ENCODE peak calls at places on chromosomes 13 and 19, in nine cellular contexts. One of them, this sample, is unnamed.

GRCh38 chr19:33823341-33823740 is 26.7 kb downstream of the KCTD15 start:
- DNase-seq in retinal pigment epithelial cell: no peak
- DNase-seq in thoracic aorta: no peak
- DNase-seq in psoas muscle: peak
- DNase-seq in fibroblast of lung: no peak
- DNase-seq in sigmoid colon: no peak
- DNase-seq in AG04450: no peak
- DNase-seq in ascending aorta: peak
- DNase-seq in dorsolateral prefrontal cortex: no peak
- DNase-seq in this sample: no peak

GRCh38 chr13:40498461-40498860 is 168.0 kb downstream of the FOXO1 start:
- DNase-seq in retinal pigment epithelial cell: no peak
- DNase-seq in thoracic aorta: no peak
- DNase-seq in psoas muscle: no peak
- DNase-seq in fibroblast of lung: no peak
- DNase-seq in sigmoid colon: no peak
- DNase-seq in AG04450: no peak
- DNase-seq in ascending aorta: no peak
- DNase-seq in dorsolateral prefrontal cortex: no peak
- DNase-seq in this sample: no peak

GRCh38 chr19:18526316-18526715 is 4.4 kb upstream of the ELL start:
- DNase-seq in retinal pigment epithelial cell: no peak
- DNase-seq in thoracic aorta: no peak
- DNase-seq in psoas muscle: no peak
- DNase-seq in fibroblast of lung: no peak
- DNase-seq in sigmoid colon: no peak
- DNase-seq in AG04450: no peak
- DNase-seq in ascending aorta: no peak
- DNase-seq in dorsolateral prefrontal cortex: no peak
- DNase-seq in this sample: no peak

GRCh38 chr19:42214810-42215209 is 2.7 kb downstream of the DEDD2 start:
- DNase-seq in retinal pigment epithelial cell: no peak
- DNase-seq in thoracic aorta: no peak
- DNase-seq in psoas muscle: no peak
- DNase-seq in fibroblast of lung: no peak
- DNase-seq in sigmoid colon: no peak
- DNase-seq in AG04450: no peak
- DNase-seq in ascending aorta: no peak
- DNase-seq in dorsolateral prefrontal cortex: no peak
- DNase-seq in this sample: no peak

GRCh38 chr13:99948411-99948810 is 23.2 kb downstream of the ZIC5 start:
- DNase-seq in retinal pigment epithelial cell: no peak
- DNase-seq in thoracic aorta: no peak
- DNase-seq in psoas muscle: no peak
- DNase-seq in fibroblast of lung: no peak
- DNase-seq in sigmoid colon: no peak
- DNase-seq in AG04450: no peak
- DNase-seq in ascending aorta: no peak
- DNase-seq in dorsolateral prefrontal cortex: no peak
- DNase-seq in this sample: no peak

GRCh38 chr19:6252066-6252465 is 27.7 kb downstream of the MLLT1 start:
- DNase-seq in retinal pigment epithelial cell: no peak
- DNase-seq in thoracic aorta: no peak
- DNase-seq in psoas muscle: no peak
- DNase-seq in fibroblast of lung: no peak
- DNase-seq in sigmoid colon: no peak
- DNase-seq in AG04450: no peak
- DNase-seq in ascending aorta: no peak
- DNase-seq in dorsolateral prefrontal cortex: no peak
- DNase-seq in this sample: no peak

GRCh38 chr19:38291855-38292254 is 12.2 kb upstream of the C19orf33 start:
- DNase-seq in retinal pigment epithelial cell: no peak
- DNase-seq in thoracic aorta: no peak
- DNase-seq in psoas muscle: no peak
- DNase-seq in fibroblast of lung: no peak
- DNase-seq in sigmoid colon: no peak
- DNase-seq in AG04450: no peak
- DNase-seq in ascending aorta: no peak
- DNase-seq in dorsolateral prefrontal cortex: no peak
- DNase-seq in this sample: no peak

GRCh38 chr13:99256283-99256682 is 1.9 kb downstream of the GPR18 start:
- DNase-seq in retinal pigment epithelial cell: no peak
- DNase-seq in thoracic aorta: no peak
- DNase-seq in psoas muscle: no peak
- DNase-seq in fibroblast of lung: no peak
- DNase-seq in sigmoid colon: no peak
- DNase-seq in AG04450: no peak
- DNase-seq in ascending aorta: no peak
- DNase-seq in dorsolateral prefrontal cortex: no peak
- DNase-seq in this sample: no peak

GRCh38 chr13:110379905-110380341 is 72.8 kb downstream of the COL4A2 start:
- DNase-seq in retinal pigment epithelial cell: no peak
- DNase-seq in thoracic aorta: no peak
- DNase-seq in psoas muscle: no peak
- DNase-seq in fibroblast of lung: no peak
- DNase-seq in sigmoid colon: no peak
- DNase-seq in AG04450: no peak
- DNase-seq in ascending aorta: no peak
- DNase-seq in dorsolateral prefrontal cortex: no peak
- DNase-seq in this sample: no peak

GRCh38 chr19:28883241-28883693 is 329.7 kb downstream of the UQCRFS1 start:
- DNase-seq in retinal pigment epithelial cell: no peak
- DNase-seq in thoracic aorta: no peak
- DNase-seq in psoas muscle: no peak
- DNase-seq in fibroblast of lung: peak
- DNase-seq in sigmoid colon: peak
- DNase-seq in AG04450: no peak
- DNase-seq in ascending aorta: no peak
- DNase-seq in dorsolateral prefrontal cortex: peak
- DNase-seq in this sample: no peak

GRCh38 chr13:78722700-78723099 is 63.7 kb upstream of the OBI1 start:
- DNase-seq in retinal pigment epithelial cell: no peak
- DNase-seq in thoracic aorta: no peak
- DNase-seq in psoas muscle: no peak
- DNase-seq in fibroblast of lung: no peak
- DNase-seq in sigmoid colon: no peak
- DNase-seq in AG04450: no peak
- DNase-seq in ascending aorta: no peak
- DNase-seq in dorsolateral prefrontal cortex: no peak
- DNase-seq in this sample: no peak

GRCh38 chr19:58559275-58560006 is 1.0 kb upstream of the UBE2M start:
- DNase-seq in retinal pigment epithelial cell: peak
- DNase-seq in thoracic aorta: peak
- DNase-seq in psoas muscle: peak
- DNase-seq in fibroblast of lung: peak
- DNase-seq in sigmoid colon: peak
- DNase-seq in AG04450: peak
- DNase-seq in ascending aorta: peak
- DNase-seq in dorsolateral prefrontal cortex: peak
- DNase-seq in this sample: no peak

GRCh38 chr13:53038993-53039392 is 10.4 kb downstream of the OLFM4 start:
- DNase-seq in retinal pigment epithelial cell: no peak
- DNase-seq in thoracic aorta: no peak
- DNase-seq in psoas muscle: no peak
- DNase-seq in fibroblast of lung: no peak
- DNase-seq in sigmoid colon: no peak
- DNase-seq in AG04450: no peak
- DNase-seq in ascending aorta: no peak
- DNase-seq in dorsolateral prefrontal cortex: no peak
- DNase-seq in this sample: no peak

GRCh38 chr19:10748924-10749434 is 31.1 kb downstream of the DNM2 start:
- DNase-seq in retinal pigment epithelial cell: no peak
- DNase-seq in thoracic aorta: no peak
- DNase-seq in psoas muscle: no peak
- DNase-seq in fibroblast of lung: no peak
- DNase-seq in sigmoid colon: no peak
- DNase-seq in AG04450: no peak
- DNase-seq in ascending aorta: no peak
- DNase-seq in dorsolateral prefrontal cortex: peak
- DNase-seq in this sample: no peak

DNA sequence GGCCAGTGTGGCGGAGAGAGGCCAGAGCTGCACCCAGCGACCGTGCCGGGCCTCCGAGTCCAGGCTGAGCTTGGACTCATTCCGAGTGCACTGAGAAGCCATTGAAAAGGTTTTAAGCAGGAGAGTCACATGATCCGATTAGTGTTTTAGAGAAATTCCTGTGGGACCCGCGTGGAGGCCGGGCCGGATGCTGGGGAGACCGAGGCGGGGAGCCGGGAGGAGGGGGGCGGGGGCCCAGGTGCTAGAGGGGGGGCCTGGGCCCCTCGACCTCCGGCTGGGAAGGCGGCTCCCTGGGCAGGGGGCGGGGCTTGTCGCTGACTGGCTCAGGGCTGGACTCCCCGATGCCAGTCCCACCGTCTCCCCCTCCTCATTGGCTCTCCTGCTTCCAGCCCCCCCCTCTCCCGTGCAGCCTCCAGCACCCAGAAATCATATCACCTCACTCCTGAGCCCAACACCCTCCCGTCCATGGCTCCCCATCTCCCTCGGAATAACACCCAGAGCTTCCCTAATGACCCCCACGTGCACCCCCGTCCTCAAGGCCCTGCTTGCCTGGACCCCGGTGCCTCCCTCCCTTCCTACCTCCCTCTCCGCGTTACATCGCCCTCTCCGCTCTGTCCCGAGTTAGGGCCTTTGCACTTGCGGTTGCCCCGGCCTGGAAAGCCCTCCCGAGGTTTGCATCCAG is 5.2 kb upstream of the ZNF579 start:
- DNase-seq in retinal pigment epithelial cell: peak
- DNase-seq in thoracic aorta: no peak
- DNase-seq in psoas muscle: peak
- DNase-seq in fibroblast of lung: peak
- DNase-seq in sigmoid colon: peak
- DNase-seq in AG04450: peak
- DNase-seq in ascending aorta: peak
- DNase-seq in dorsolateral prefrontal cortex: peak
- DNase-seq in this sample: no peak
- H3K4me3 ChIP-seq in retinal pigment epithelial cell: peak
- H3K4me3 ChIP-seq in thoracic aorta: peak
- H3K4me3 ChIP-seq in psoas muscle: peak
- H3K4me3 ChIP-seq in fibroblast of lung: no peak
- H3K4me3 ChIP-seq in sigmoid colon: peak
- H3K4me3 ChIP-seq in AG04450: peak
- H3K4me3 ChIP-seq in ascending aorta: peak
- H3K4me3 ChIP-seq in dorsolateral prefrontal cortex: peak
- H3K4me3 ChIP-seq in this sample: peak

DNA sequence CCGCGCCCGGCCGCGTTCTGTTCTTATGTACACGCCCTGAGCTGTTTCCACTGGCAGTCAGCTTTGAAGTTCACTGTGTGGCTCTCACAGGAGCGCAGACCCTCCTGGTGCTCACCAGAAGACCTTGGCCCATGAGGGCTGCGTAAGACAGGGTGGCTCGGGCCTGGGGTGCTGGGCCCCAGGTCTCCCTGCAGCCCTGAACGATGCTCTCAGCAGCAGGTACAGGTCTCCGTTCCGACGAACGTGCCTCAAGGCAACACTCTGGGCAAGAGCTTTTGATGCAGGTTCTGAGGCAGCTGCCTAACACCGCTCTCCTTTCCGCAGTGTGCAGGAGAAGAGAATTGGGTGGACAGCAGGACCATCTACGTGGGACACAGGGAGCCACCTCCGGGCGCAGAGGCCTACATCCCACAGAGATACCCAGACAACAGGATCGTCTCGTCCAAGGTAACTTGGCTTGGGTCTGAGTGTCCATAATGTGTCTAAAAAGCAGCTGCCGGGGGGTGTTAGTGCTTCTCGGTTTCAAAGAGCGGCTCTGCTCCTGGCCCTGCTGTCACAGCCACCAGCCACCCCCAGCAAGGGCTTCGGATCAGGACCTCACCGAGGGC is 95.1 kb downstream of the ATP11A start:
- DNase-seq in retinal pigment epithelial cell: no peak
- DNase-seq in thoracic aorta: no peak
- DNase-seq in psoas muscle: no peak
- DNase-seq in fibroblast of lung: no peak
- DNase-seq in sigmoid colon: no peak
- DNase-seq in AG04450: no peak
- DNase-seq in ascending aorta: peak
- DNase-seq in dorsolateral prefrontal cortex: no peak
- DNase-seq in this sample: no peak
- TF ChIP-seq CTCF in retinal pigment epithelial cell: no peak
- TF ChIP-seq CTCF in thoracic aorta: no peak
- TF ChIP-seq CTCF in psoas muscle: no peak
- TF ChIP-seq CTCF in fibroblast of lung: no peak
- TF ChIP-seq CTCF in sigmoid colon: no peak
- TF ChIP-seq CTCF in AG04450: no peak
- TF ChIP-seq CTCF in ascending aorta: no peak
- TF ChIP-seq CTCF in dorsolateral prefrontal cortex: no peak
- TF ChIP-seq CTCF in this sample: no peak

GRCh38 chr19:2064395-2064787 is 13.3 kb upstream of the MKNK2 start:
- DNase-seq in retinal pigment epithelial cell: no peak
- DNase-seq in thoracic aorta: no peak
- DNase-seq in psoas muscle: peak
- DNase-seq in fibroblast of lung: no peak
- DNase-seq in sigmoid colon: no peak
- DNase-seq in AG04450: no peak
- DNase-seq in ascending aorta: no peak
- DNase-seq in dorsolateral prefrontal cortex: no peak
- DNase-seq in this sample: no peak
- H3K4me3 ChIP-seq in retinal pigment epithelial cell: no peak
- H3K4me3 ChIP-seq in thoracic aorta: no peak
- H3K4me3 ChIP-seq in psoas muscle: peak
- H3K4me3 ChIP-seq in fibroblast of lung: no peak
- H3K4me3 ChIP-seq in sigmoid colon: peak
- H3K4me3 ChIP-seq in AG04450: no peak
- H3K4me3 ChIP-seq in ascending aorta: no peak
- H3K4me3 ChIP-seq in dorsolateral prefrontal cortex: no peak
- H3K4me3 ChIP-seq in this sample: no peak

DNA sequence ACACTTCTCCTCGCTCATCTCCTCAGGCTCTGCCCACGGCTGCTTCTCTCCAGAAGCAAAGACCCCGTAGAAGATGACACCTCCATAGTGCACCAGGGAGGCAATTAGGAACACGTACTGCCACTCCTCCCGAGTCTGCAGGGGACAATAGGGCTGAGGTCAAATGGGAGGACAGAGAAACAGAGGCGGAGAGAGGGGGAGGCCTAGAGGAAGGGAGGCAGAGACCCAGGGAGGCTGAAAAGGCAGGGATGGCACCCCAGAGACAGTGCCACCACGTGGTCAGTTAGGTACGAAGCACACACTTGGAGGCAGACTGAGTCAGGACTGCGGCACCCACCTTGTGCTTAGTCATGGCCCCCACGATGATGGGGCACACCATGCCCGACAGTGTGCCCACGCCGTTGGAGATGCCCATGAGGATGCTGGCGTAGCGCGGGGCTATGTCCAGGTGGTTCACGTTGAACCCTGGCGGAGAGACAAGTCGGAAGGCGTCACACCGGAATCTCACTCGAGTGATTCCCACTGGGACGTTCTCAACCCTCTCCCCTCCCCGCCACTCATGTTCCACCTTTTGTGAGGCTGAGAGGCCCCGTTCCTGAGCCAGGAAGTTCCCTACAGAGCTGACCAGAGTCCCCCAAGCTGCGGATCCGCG is 5.6 kb downstream of the GFY start:
- DNase-seq in retinal pigment epithelial cell: no peak
- DNase-seq in thoracic aorta: no peak
- DNase-seq in psoas muscle: no peak
- DNase-seq in fibroblast of lung: no peak
- DNase-seq in sigmoid colon: no peak
- DNase-seq in AG04450: no peak
- DNase-seq in ascending aorta: no peak
- DNase-seq in dorsolateral prefrontal cortex: no peak
- DNase-seq in this sample: no peak
- TF ChIP-seq CTCF in retinal pigment epithelial cell: peak
- TF ChIP-seq CTCF in thoracic aorta: no peak
- TF ChIP-seq CTCF in psoas muscle: no peak
- TF ChIP-seq CTCF in fibroblast of lung: no peak
- TF ChIP-seq CTCF in sigmoid colon: no peak
- TF ChIP-seq CTCF in AG04450: peak
- TF ChIP-seq CTCF in ascending aorta: no peak
- TF ChIP-seq CTCF in dorsolateral prefrontal cortex: no peak
- TF ChIP-seq CTCF in this sample: no peak

This sample was measured in kidney epithelial cell.